ENCODE peak calls at places on chromosomes 7 and 10, in six cellular contexts. T is CD4-positive, alpha-beta memory T cell; S is heart right ventricle; I is esophagus squamous epithelium; K is PC-3; Y is HepG2. E is an unnamed sample. For H3K27me3 and H3K4me1, the result is how much of the 10 kb centered on the place peaks cover.

GRCh38 chr10:30231071-30231652 is 117.9 kb downstream of the MTPAP start:
- DNase-seq in I (no peak), T (no peak), S (no peak), Y (peak), K (no peak), E (no peak)

GRCh38 chr7:123749537-123749857 is 694 bp upstream of the WASL start:
- DNase-seq in T (no peak), S (no peak), K (peak), I (no peak), Y (peak), E (no peak)

GRCh38 chr10:31101123-31101522 is 69.5 kb upstream of the ZNF438 start:
- DNase-seq in Y (no peak), I (no peak), K (peak), S (no peak), T (no peak), E (no peak)

GRCh38 chr7:8063706-8064297 is 95.2 kb downstream of the GLCCI1 start:
- DNase-seq in I (no peak), S (no peak), T (no peak), K (no peak), Y (no peak), E (no peak)

GRCh38 chr7:101018271-101019167 is 1.4 kb upstream of the MUC17 start:
- DNase-seq in I (no peak), S (no peak), T (no peak), Y (no peak), K (no peak), E (no peak)

GRCh38 chr10:78231930-78232329 is 198.3 kb downstream of the RPS24 start:
- DNase-seq in K (peak), T (no peak), I (no peak), Y (peak), S (no peak), E (no peak)

GRCh38 chr7:19560111-19560883 is 148.5 kb downstream of the POLR1F start:
- DNase-seq in Y (no peak), S (no peak), T (no peak), I (no peak), K (peak), E (no peak)

GRCh38 chr7:131620673-131621609 is 64.5 kb upstream of the PODXL start:
- DNase-seq in T (no peak), I (no peak), S (no peak), K (no peak), Y (no peak), E (no peak)

GRCh38 chr7:156219307-156220077 is 407.2 kb upstream of the SHH start:
- DNase-seq in Y (no peak), I (no peak), T (no peak), S (no peak), K (no peak), E (no peak)

GRCh38 chr7:85039196-85039923 is 147.5 kb downstream of the SEMA3D start:
- DNase-seq in S (no peak), Y (no peak), K (no peak), I (no peak), T (no peak), E (no peak)

DNA sequence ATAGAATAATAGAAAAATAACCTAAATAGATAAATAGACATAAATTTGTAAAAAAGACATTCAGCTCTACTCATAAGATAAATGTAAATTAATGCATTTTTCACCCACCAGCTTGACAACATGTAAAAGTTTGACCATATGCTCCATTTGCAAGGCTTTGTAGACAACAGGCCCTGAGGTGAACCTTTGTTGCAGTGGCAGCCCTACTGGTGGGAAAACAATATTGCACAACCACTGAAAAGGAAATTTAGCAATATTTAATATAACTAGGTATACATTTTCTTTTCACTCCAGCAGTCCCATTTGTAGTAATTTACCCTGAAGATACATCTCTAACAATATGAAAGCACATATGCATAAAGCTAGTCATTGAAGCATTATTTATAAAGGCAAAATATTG is 39.0 kb upstream of the ADRA2A start:
- DNase-seq in Y (no peak), I (no peak), T (no peak), S (no peak), K (peak), E (no peak)
- H3K27me3 ChIP-seq in Y (under half), I (under half), T (under half), S (under half), K (under half), E (under half)

GRCh38 chr7:70420263-70420662 is 711.7 kb upstream of the GALNT17 start:
- DNase-seq in I (no peak), T (no peak), S (no peak), K (no peak), Y (no peak), E (no peak)
- H3K4me1 ChIP-seq in I (under half), T (under half), S (under half), K (under half), Y (under half), E (under half)

DNA sequence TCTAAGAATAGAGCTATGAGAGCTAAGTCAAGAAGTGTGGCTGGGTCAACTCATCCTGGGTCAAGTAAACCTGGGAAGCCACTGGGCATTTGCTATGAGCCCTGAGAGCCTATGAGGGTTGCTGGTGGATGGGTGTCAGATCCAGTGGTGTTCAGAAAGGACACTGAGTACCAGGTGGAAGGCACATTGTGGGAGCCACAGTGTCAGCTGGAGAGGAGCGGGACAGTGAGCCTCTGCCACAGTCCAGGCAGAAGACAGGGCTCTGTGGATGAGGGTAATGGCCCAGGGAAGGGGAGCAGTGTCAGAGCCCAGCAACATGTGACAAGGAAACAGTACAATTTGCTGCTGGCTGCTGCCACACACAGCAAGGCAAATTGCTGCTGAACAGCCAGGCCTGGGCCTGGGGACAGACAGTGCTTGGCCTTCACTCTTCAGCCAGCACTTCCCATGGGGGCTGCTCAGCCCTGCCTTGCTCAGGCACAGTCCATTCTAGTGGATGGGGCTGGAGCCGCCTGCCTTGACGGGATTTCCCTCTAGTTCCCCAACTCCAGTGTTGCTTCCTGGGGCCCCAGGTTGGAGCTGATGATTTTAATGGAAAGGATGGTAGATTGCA is 90.9 kb upstream of the CHST15 start:
- DNase-seq in S (no peak), Y (no peak), K (no peak), T (no peak), I (no peak), E (no peak)
- H3K27me3 ChIP-seq in S (under half), Y (under half), K (under half), T (under half), I (under half), E (under half)

DNA sequence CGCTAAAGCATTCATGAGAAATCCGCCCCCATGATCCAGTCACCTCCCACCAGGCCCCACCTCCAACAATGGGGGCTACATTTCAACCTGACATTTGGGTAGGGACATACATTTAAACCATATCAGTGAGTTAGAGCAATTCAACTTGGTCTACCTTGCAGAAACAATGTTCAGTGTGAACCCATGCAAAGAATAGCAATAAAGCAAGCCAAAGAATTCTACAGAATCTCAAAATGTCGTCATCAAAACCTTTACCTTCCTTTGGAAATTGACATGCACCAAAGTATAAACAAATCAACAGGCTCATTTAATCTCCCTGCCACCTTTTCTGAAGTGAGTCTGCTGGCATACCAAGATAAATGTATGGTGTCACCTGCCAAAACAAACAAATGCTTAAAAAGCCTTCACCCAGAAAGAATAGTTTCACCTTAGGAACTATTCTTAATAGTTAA is 68.8 kb upstream of the ABLIM1 start:
- DNase-seq in T (no peak), Y (no peak), I (no peak), K (no peak), S (no peak), E (no peak)
- H3K4me1 ChIP-seq in T (under half), Y (under half), I (under half), K (under half), S (half or more), E (under half)

GRCh38 chr10:43903451-43903850 is 254.8 kb upstream of the ZNF32 start:
- DNase-seq in T (no peak), K (no peak), I (no peak), Y (no peak), S (no peak), E (no peak)
- H3K27me3 ChIP-seq in T (under half), K (under half), I (under half), Y (under half), S (under half), E (under half)

DNA sequence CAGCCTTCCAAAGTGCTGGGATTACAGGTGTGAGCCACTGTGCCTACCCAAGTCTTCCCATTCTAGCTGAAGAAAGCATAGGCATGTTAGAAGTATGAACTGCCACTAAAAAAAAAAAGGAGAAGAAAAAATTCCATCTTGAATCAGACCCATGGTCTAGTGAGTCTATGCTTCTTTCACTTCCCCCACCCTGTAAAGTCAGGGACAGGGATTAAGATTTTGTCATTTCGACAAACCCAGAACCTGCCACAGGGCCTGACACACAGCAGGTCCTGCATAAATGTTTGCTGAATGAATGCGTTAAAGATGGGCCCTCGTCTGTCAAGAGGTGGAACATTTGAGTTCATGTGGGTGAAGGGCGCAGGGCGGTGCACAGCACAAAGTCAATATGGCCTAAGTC is 5.0 kb downstream of the HIPK2 start:
- DNase-seq in S (no peak), I (no peak), Y (no peak), T (no peak), K (no peak), E (no peak)
- H3K4me1 ChIP-seq in S (half or more), I (under half), Y (half or more), T (half or more), K (half or more), E (under half)

GRCh38 chr10:71393841-71394475 is 2.8 kb upstream of the CDH23 start:
- DNase-seq in K (no peak), Y (no peak), S (no peak), I (no peak), T (no peak), E (no peak)

GRCh38 chr10:71396714-71397339 is at the start of gene CDH23:
- DNase-seq in S (peak), I (no peak), T (no peak), K (no peak), Y (no peak), E (no peak)

GRCh38 chr10:71396084-71396713 is 521 bp upstream of the CDH23 start:
- DNase-seq in S (peak), K (no peak), T (peak), I (no peak), Y (no peak), E (peak)

GRCh38 chr10:71394926-71395562 is 1.7 kb upstream of the CDH23 start:
- DNase-seq in T (no peak), S (no peak), Y (no peak), K (no peak), I (no peak), E (no peak)

GRCh38 chr10:71395621-71396020 is 1.1 kb upstream of the CDH23 start:
- DNase-seq in I (no peak), S (no peak), T (no peak), Y (no peak), K (no peak), E (no peak)
- H3K27me3 ChIP-seq in I (half or more), S (under half), T (under half), Y (half or more), K (under half), E (under half)

DNA sequence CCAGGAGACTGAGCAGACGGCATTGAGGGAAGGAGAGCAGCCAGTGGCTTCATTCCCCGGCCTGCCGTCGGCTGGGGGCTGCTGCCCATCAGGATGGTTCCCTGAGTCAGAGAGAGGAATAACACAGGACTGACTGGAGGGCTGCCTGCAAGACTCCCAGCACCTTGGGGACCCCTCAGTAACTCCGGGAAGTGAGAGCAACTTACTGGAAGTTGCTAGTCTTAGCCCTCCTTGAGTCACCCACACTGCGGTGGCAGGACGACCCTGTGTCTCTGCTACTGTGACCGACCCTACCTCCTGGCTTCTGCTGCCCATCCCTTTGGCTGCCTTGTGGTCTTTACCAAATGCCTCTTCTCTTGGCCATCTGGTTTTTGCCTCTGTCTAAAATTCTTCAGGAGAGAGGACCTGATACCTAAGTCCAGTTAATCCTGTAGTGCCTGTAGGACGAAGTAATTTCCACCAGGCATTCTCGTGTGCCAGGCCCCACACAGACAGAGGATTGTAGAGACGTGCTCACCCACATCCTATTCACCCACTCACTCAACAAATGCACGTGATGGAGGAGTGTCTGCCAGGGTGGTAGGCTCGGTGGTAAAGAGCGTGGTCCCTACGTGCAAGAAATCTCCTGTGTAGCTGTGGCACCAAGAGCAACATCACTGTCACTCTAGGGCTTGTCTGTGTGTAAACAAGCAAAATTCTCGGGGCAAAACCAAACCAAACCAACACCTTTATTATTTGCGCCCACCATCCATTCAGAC is 156.5 kb downstream of the PRKCQ start:
- DNase-seq in I (no peak), Y (no peak), K (no peak), T (no peak), S (no peak), E (no peak)
- H3K4me1 ChIP-seq in I (under half), Y (under half), K (under half), T (under half), S (under half), E (under half)